ENCODE peak calls at places on chromosomes 16 and 17, in seven cellular contexts. Y, O, Z, E, L, D and K are unnamed samples.

GRCh38 chr16:65117701-65118448 is 4.0 kb downstream of the CDH11 start:
- DNase-seq in Y (peak; percentile 87), O (peak; percentile 83), Z (peak; percentile 87), E (peak; percentile 75), L (peak; percentile 89), D (peak; percentile 91), K (peak; percentile 95)

GRCh38 chr17:43791589-43791988 is 11.4 kb downstream of the CFAP97D1 start:
- DNase-seq in Y (peak; percentile 70), O (peak; percentile 72), Z (peak; percentile 45), E (no peak), L (peak; percentile 59), D (peak; percentile 58), K (peak; percentile 75)

GRCh38 chr17:46881015-46881414 is 29.6 kb downstream of the WNT9B start:
- DNase-seq in Y (no peak), O (no peak), Z (no peak), E (no peak), L (no peak), D (no peak), K (no peak)

GRCh38 chr17:67779098-67779672 is 46.1 kb upstream of the BPTF start:
- DNase-seq in Y (peak; percentile 93), O (peak; percentile 63), Z (peak; percentile 68), E (no peak), L (peak; percentile 86), D (peak; percentile 73), K (peak; percentile 92)

GRCh38 chr17:64785050-64785449 is 122.9 kb upstream of the SMURF2 start:
- DNase-seq in Y (peak; percentile 77), O (no peak), Z (no peak), E (no peak), L (no peak), D (no peak), K (no peak)

GRCh38 chr17:35449371-35449931 is 885 bp upstream of the SLFN13 start:
- DNase-seq in Y (peak; percentile 61), O (no peak), Z (peak; percentile 21), E (no peak), L (peak; percentile 3), D (no peak), K (peak; percentile 23)

GRCh38 chr16:15494231-15494630 is 59.8 kb downstream of the BMERB1 start:
- DNase-seq in Y (no peak), O (no peak), Z (peak; percentile 48), E (no peak), L (no peak), D (peak; percentile 27), K (peak; percentile 36)

GRCh38 chr17:979539-980405 is at the start of gene NXN:
- DNase-seq in Y (peak; percentile 99), O (no peak), Z (peak; percentile 54), E (no peak), L (peak; percentile 83), D (peak; percentile 76), K (peak; percentile 80)

GRCh38 chr17:31251618-31252328 is 45.3 kb downstream of the OMG start:
- DNase-seq in Y (no peak), O (no peak), Z (no peak), E (no peak), L (no peak), D (no peak), K (peak; percentile 51)

GRCh38 chr16:84607694-84608093 is 10.2 kb downstream of the COTL1 start:
- DNase-seq in Y (no peak), O (no peak), Z (no peak), E (no peak), L (no peak), D (no peak), K (no peak)

GRCh38 chr16:77344306-77344705 is 90.5 kb downstream of the ADAMTS18 start:
- DNase-seq in Y (no peak), O (no peak), Z (peak; percentile 66), E (no peak), L (no peak), D (no peak), K (no peak)

DNA sequence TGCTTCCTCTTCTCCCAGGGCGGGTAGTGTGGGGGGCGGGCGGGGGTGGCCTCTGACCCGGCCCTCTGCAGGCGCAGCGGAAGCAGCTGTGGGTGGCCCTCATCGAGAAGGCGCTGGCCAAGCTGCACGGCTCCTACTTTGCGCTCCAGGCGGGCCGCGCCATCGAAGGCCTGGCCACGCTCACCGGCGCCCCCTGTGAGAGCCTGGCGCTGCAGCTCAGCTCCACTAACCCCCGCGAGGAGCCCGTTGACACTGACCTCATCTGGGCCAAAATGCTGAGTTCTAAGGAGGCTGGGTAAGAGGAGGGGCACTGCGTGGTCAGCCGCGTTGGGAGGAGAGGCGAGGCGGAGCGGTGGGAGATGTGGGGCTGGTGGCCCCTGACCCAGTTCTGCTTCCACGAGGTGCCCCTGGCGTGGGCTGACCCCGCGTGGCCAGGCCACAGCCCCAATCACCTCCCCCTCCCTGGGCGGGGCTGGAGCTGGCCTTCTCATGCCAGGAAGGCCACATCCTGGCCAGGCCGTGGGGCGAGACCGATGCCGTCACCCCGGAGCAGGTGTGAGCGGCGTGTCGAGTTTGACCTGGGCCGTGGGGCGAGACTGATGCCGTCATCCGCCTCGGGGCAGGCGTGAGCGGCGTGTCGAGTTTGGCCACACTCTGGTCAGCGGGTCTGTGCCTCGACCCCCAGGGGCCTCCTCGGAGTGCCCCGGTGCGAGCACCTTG is 10.5 kb upstream of the PRR35 start:
- DNase-seq in Y (peak; percentile 81), O (no peak), Z (no peak), E (no peak), L (no peak), D (no peak), K (no peak)
- TF ChIP-seq CTCF in Y (peak; percentile 67), O (peak; percentile 6), Z (peak; percentile 29), E (no peak), L (no peak), D (no peak), K (peak; percentile 10)

GRCh38 chr16:80466024-80466986 is 74.5 kb upstream of the DYNLRB2 start:
- DNase-seq in Y (peak; percentile 93), O (peak; percentile 10), Z (peak; percentile 42), E (no peak), L (peak; percentile 55), D (peak; percentile 50), K (peak; percentile 66)
- H3K4me3 ChIP-seq in Y (no peak overlapping the region), O (no peak overlapping the region), Z (no peak overlapping the region), E (no peak overlapping the region), L (no peak overlapping the region), D (no peak overlapping the region), K (no peak overlapping the region)

GRCh38 chr17:80859004-80859941 is 132.4 kb upstream of the CHMP6 start:
- DNase-seq in Y (peak; percentile 80), O (peak; percentile 66), Z (peak; percentile 89), E (peak; percentile 85), L (peak; percentile 92), D (peak; percentile 87), K (peak; percentile 83)
- TF ChIP-seq CTCF in Y (peak; percentile 27), O (no peak), Z (peak; percentile 36), E (peak; percentile 36), L (peak; percentile 9), D (peak; percentile 34), K (peak; percentile 37)

GRCh38 chr17:77433385-77434135 is 292.8 kb downstream of the SEC14L1 start:
- DNase-seq in Y (no peak), O (no peak), Z (peak; percentile 65), E (no peak), L (peak; percentile 70), D (peak; percentile 68), K (peak; percentile 75)

GRCh38 chr17:77429985-77430752 is 289.4 kb downstream of the SEC14L1 start:
- DNase-seq in Y (peak; percentile 100), O (no peak), Z (peak; percentile 98), E (peak; percentile 96), L (peak; percentile 98), D (peak; percentile 97), K (peak; percentile 94)

GRCh38 chr17:77434136-77435114 is 293.7 kb downstream of the SEC14L1 start:
- DNase-seq in Y (no peak), O (no peak), Z (no peak), E (no peak), L (no peak), D (no peak), K (no peak)

GRCh38 chr17:77432791-77433190 is 292.0 kb downstream of the SEC14L1 start:
- DNase-seq in Y (peak; percentile 78), O (no peak), Z (no peak), E (no peak), L (no peak), D (no peak), K (no peak)

GRCh38 chr17:77432034-77432554 is 291.3 kb downstream of the SEC14L1 start:
- DNase-seq in Y (no peak), O (no peak), Z (no peak), E (no peak), L (no peak), D (no peak), K (no peak)
- H3K4me3 ChIP-seq in Y (no peak overlapping the region), O (no peak overlapping the region), Z (no peak overlapping the region), E (no peak overlapping the region), L (no peak overlapping the region), D (no peak overlapping the region), K (no peak overlapping the region)